ENCODE peak calls at places on chromosomes 13 and 19, in five cellular contexts. B is CD4-positive, CD25-positive, alpha-beta regulatory T cell; H is Kasumi-1; O is left colon; N is NB4. I is an unnamed sample.

GRCh38 chr19:40443930-40444180 is 280 bp downstream of the SERTAD3 start:
- DNase-seq in O (no peak), H (peak), B (no peak), N (no peak), I (no peak)

GRCh38 chr19:29211562-29212416 is 1.2 kb downstream of the UQCRFS1 start:
- DNase-seq in B (no peak), H (no peak), N (peak), O (peak), I (no peak)

GRCh38 chr13:95349267-95349666 is 48.0 kb upstream of the ABCC4 start:
- DNase-seq in N (no peak), B (no peak), O (no peak), H (no peak), I (no peak)

GRCh38 chr13:35927554-35927953 is 203.6 kb downstream of the DCLK1 start:
- DNase-seq in B (no peak), O (no peak), N (peak), H (no peak), I (no peak)

GRCh38 chr19:11020423-11020822 is 59.6 kb downstream of the SMARCA4 start:
- DNase-seq in N (no peak), H (no peak), B (no peak), O (no peak), I (no peak)

GRCh38 chr13:90302113-90302512 is 1045.4 kb upstream of the MIR17HG start:
- DNase-seq in B (no peak), O (no peak), N (no peak), H (no peak), I (no peak)

GRCh38 chr19:15640294-15640903 is at the start of gene CYP4F3:
- DNase-seq in B (no peak), N (peak), H (no peak), O (peak), I (no peak)

GRCh38 chr19:14146789-14147216 is 10.4 kb upstream of the ASF1B start:
- DNase-seq in O (no peak), H (peak), N (peak), B (no peak), I (no peak)

GRCh38 chr19:14472202-14472961 is 2.8 kb downstream of the PTGER1 start:
- DNase-seq in H (peak), O (peak), B (peak), N (peak), I (peak)

GRCh38 chr19:34404109-34404909 is at the start of gene PDCD2L:
- DNase-seq in B (peak), N (peak), O (peak), H (peak), I (peak)

GRCh38 chr19:29641597-29641996 is 23.7 kb upstream of the PLEKHF1 start:
- DNase-seq in H (no peak), O (no peak), N (no peak), B (no peak), I (no peak)

GRCh38 chr19:858868-859843 is at the start of gene CFD:
- DNase-seq in H (peak), B (no peak), N (peak), O (peak), I (no peak)

GRCh38 chr19:7326105-7326877 is 22.4 kb upstream of the ARHGEF18 start:
- DNase-seq in H (peak), N (peak), O (peak), B (peak), I (no peak)

GRCh38 chr13:32381539-32381938 is 46.4 kb downstream of the N4BP2L1 start:
- DNase-seq in O (no peak), N (peak), H (no peak), B (peak), I (peak)

GRCh38 chr13:26996965-26997752 is 174.5 kb downstream of the USP12 start:
- DNase-seq in B (no peak), O (no peak), H (no peak), N (peak), I (no peak)

GRCh38 chr13:45162194-45162593 is 38.7 kb downstream of the KCTD4 start:
- DNase-seq in O (no peak), H (no peak), N (no peak), B (no peak), I (no peak)